ENCODE peak calls at places on chromosomes 11 and 22, in nine cellular contexts. N, K, S, H, T, X, E, B and M are unnamed samples.

GRCh38 chr11:35766651-35767050 is 104.1 kb downstream of the TRIM44 start:
- DNase-seq in S (no peak), K (no peak), X (no peak), N (no peak), B (no peak), E (no peak), T (no peak), H (no peak), M (no peak)

GRCh38 chr11:128598755-128599154 is 11.4 kb upstream of the ETS1 start:
- DNase-seq in H (no peak), X (no peak), T (no peak), K (no peak), S (no peak), E (no peak), B (no peak), N (no peak), M (no peak)

GRCh38 chr11:32381149-32381548 is 54.2 kb downstream of the WT1 start:
- DNase-seq in K (no peak), T (no peak), X (no peak), N (no peak), E (no peak), H (no peak), B (no peak), S (no peak), M (no peak)

GRCh38 chr22:35155403-35156025 is 89.6 kb downstream of the ISX start:
- DNase-seq in K (no peak), H (no peak), B (no peak), S (no peak), N (no peak), E (no peak), T (no peak), X (no peak), M (no peak)

GRCh38 chr22:50610041-50610451 is 9.5 kb downstream of the MAPK8IP2 start:
- DNase-seq in S (no peak), N (peak), X (no peak), B (no peak), E (no peak), K (no peak), T (no peak), H (no peak), M (no peak)

GRCh38 chr11:131810511-131810910 is 440.1 kb downstream of the NTM start:
- DNase-seq in T (no peak), S (no peak), B (no peak), K (no peak), E (no peak), X (no peak), N (no peak), H (no peak), M (no peak)

GRCh38 chr11:134266841-134267251 is 9.3 kb upstream of the GLB1L3 start:
- DNase-seq in H (no peak), T (peak), B (peak), S (no peak), X (no peak), K (no peak), N (no peak), E (no peak), M (peak)

GRCh38 chr11:63508009-63508408 is 2.1 kb downstream of the LGALS12 start:
- DNase-seq in E (peak), B (no peak), X (peak), N (no peak), T (no peak), S (no peak), H (no peak), K (peak), M (no peak)

GRCh38 chr11:11229691-11230090 is 123.4 kb downstream of the CSNK2A3 start:
- DNase-seq in E (no peak), T (peak), H (no peak), N (no peak), K (no peak), S (no peak), X (no peak), B (no peak), M (no peak)

GRCh38 chr11:126165366-126166156 is 45.9 kb downstream of the RPUSD4 start:
- DNase-seq in H (no peak), X (no peak), T (no peak), N (peak), K (no peak), B (no peak), E (no peak), S (peak), M (no peak)

GRCh38 chr11:118212781-118213565 is 11.8 kb downstream of the JAML start:
- DNase-seq in E (no peak), H (no peak), B (no peak), X (no peak), T (no peak), N (no peak), S (no peak), K (no peak), M (no peak)

GRCh38 chr11:115869131-115869530 is 364.9 kb upstream of the CADM1 start:
- DNase-seq in X (no peak), B (no peak), T (no peak), H (no peak), K (no peak), S (no peak), E (no peak), N (no peak), M (no peak)

GRCh38 chr11:126790550-126790981 is 210.0 kb downstream of the KIRREL3 start:
- DNase-seq in K (no peak), X (peak), E (no peak), N (no peak), H (no peak), B (no peak), S (no peak), T (peak), M (peak)

GRCh38 chr11:27217948-27218410 is 145.0 kb downstream of the CCDC34 start:
- DNase-seq in H (no peak), K (no peak), T (peak), E (no peak), B (no peak), S (no peak), N (no peak), X (no peak), M (no peak)

GRCh38 chr11:69443138-69443967 is 38.1 kb upstream of the LINC01488 start:
- DNase-seq in K (no peak), N (peak), H (peak), S (peak), E (peak), B (peak), X (peak), T (peak), M (peak)

GRCh38 chr11:8684600-8685290 is 2.2 kb downstream of the RPL27A start:
- DNase-seq in E (no peak), B (no peak), T (no peak), N (no peak), X (no peak), S (no peak), K (no peak), H (no peak), M (no peak)

GRCh38 chr11:117486059-117486458 is 158.4 kb downstream of the CEP164 start:
- DNase-seq in K (no peak), N (no peak), T (no peak), X (no peak), E (no peak), H (no peak), S (no peak), B (no peak), M (no peak)

GRCh38 chr11:122453586-122453985 is 201.9 kb upstream of the UBASH3B start:
- DNase-seq in X (no peak), H (no peak), S (no peak), T (no peak), B (no peak), K (no peak), N (no peak), E (no peak), M (no peak)

GRCh38 chr11:77026743-77027142 is 7.5 kb upstream of the B3GNT6 start:
- DNase-seq in S (no peak), T (no peak), N (no peak), X (no peak), H (no peak), K (no peak), E (no peak), B (no peak), M (no peak)

GRCh38 chr11:6410695-6411430 is 8.0 kb downstream of the APBB1 start:
- DNase-seq in N (no peak), X (no peak), E (no peak), S (no peak), T (no peak), H (no peak), B (no peak), K (no peak), M (no peak)

GRCh38 chr11:118397448-118397847 is 4.0 kb upstream of the ATP5MG start:
- DNase-seq in S (no peak), K (no peak), E (no peak), B (no peak), H (no peak), T (no peak), N (no peak), X (no peak), M (no peak)

GRCh38 chr22:42930810-42931420 is 73.8 kb upstream of the ARFGAP3 start:
- DNase-seq in X (peak), E (peak), B (no peak), K (peak), S (no peak), T (peak), N (no peak), H (no peak), M (no peak)

GRCh38 chr11:77604281-77604680 is 14.5 kb downstream of the AQP11 start:
- DNase-seq in B (no peak), K (no peak), N (no peak), T (no peak), E (no peak), S (no peak), X (no peak), H (no peak), M (no peak)

DNA sequence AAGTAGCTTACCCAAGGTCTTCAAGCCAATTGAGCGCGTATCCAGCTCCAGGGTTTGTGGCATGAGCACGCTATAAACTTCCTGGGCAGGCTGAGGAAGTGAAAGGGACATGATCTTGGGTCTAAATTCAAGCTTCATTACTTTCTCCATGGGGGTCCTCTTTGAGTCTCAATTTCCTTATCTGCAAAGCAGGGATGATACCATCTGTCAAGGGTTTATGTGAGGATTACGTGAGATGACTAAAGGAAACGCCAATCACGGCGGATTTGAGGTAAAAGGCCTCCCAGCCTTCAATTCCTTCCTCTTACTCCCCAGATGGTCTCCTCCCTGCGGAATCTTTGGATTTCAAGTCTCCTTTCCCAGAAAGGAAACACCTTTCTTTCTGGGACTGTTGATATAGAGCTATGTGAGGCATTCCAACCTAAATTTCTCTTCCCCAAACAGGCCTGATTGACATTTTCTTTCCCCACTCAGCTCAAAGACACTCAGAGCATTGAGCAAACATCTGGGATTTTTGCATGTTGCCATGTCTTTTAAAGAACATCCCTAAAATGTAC is 474.4 kb downstream of the INSC start:
- DNase-seq in X (no peak), K (no peak), N (no peak), B (no peak), E (no peak), S (no peak), T (no peak), H (no peak), M (no peak)
- TF ChIP-seq CTCF in X (no peak), K (no peak), N (no peak), B (no peak), E (no peak), S (no peak), T (no peak), H (no peak), M (no peak)

DNA sequence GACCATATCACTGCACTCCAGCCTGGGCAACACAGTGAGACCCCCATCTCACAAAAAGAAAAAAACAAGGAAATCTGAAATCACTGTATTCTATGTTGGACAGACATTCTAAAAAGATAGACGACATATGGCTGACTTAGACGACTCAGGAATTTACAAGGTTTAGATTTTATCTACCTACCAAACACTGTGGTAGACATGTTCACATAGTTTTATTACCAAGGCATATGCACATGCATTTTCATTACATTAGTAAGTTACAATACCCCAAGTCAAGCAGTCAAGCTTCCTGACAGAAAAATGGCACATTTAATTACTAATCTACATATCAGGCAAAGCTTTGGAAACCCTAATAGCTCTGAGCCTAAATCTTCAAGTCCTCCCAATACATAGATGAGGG is 262.2 kb downstream of the TTC28 start:
- DNase-seq in K (no peak), S (no peak), T (no peak), H (no peak), E (no peak), N (no peak), B (no peak), X (no peak), M (no peak)
- H3K27ac ChIP-seq in K (no peak), S (no peak), T (no peak), H (no peak), E (no peak), N (no peak), B (no peak), X (no peak), M (no peak)

GRCh38 chr22:37098976-37099577 is 10.4 kb downstream of the TMPRSS6 start:
- DNase-seq in S (no peak), N (no peak), K (peak), B (no peak), T (no peak), E (no peak), H (no peak), X (no peak), M (no peak)
- TF ChIP-seq CTCF in S (no peak), N (no peak), K (peak), B (no peak), T (no peak), E (no peak), H (no peak), X (no peak), M (peak)

GRCh38 chr11:65885808-65886536 is 2.3 kb downstream of the FIBP start:
- DNase-seq in N (peak), K (no peak), B (no peak), S (no peak), H (peak), E (no peak), X (no peak), T (no peak), M (no peak)

GRCh38 chr11:65885231-65885630 is 3.0 kb downstream of the FIBP start:
- DNase-seq in X (no peak), S (no peak), E (no peak), T (no peak), K (no peak), B (no peak), N (peak), H (no peak), M (no peak)

GRCh38 chr11:65888163-65888814 is at the start of gene FIBP:
- DNase-seq in B (peak), N (peak), T (peak), E (peak), S (peak), H (peak), X (peak), K (peak), M (peak)

GRCh38 chr11:65887723-65888162 is 528 bp downstream of the FIBP start:
- DNase-seq in E (no peak), T (peak), X (peak), N (no peak), B (no peak), K (no peak), S (no peak), H (no peak), M (no peak)

DNA sequence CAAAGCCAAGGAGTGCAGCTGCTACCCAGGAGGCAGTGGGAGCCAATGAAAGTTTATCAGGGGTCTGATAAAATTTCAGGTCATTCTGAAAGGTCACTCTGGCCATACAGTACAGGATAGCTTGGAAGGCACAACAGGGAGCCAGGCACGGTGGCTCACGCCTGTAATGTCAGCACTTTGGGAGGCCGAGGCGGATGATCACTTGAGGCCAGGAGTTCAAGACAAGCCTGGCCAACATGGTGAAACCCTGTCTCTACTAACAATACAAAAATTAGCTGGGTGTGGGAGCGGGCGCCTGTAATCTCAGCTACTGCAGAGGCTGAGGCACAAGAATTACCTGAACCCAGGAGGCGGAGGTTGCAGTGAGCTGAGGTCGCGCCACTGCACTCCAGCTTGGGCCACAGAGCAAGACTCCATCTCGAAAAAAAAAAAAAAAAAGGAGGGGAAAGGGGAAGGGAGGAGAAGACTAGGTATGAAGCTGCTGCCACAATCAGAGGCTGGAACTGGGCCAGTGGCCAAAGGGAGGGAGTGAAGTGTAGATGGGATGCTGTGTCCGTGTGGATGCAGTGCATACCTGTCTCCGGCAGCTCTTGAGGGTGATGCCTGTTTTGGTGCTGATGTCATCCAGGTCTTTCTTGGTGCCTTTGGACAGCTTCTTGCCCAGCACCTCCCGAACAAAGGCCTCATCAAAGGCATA is 1.1 kb downstream of the FIBP start:
- DNase-seq in T (no peak), S (peak), E (no peak), N (peak), K (no peak), X (no peak), H (no peak), B (no peak), M (no peak)
- H3K27ac ChIP-seq in T (peak), S (peak), E (peak), N (peak), K (peak), X (peak), H (peak), B (peak), M (peak)

GRCh38 chr11:111835665-111836064 is 35.7 kb downstream of the ALG9 start:
- DNase-seq in B (no peak), S (no peak), E (no peak), K (no peak), H (no peak), T (no peak), X (no peak), N (no peak), M (no peak)

GRCh38 chr11:111834432-111835163 is 36.8 kb downstream of the ALG9 start:
- DNase-seq in H (no peak), X (no peak), B (no peak), S (no peak), N (no peak), K (no peak), E (no peak), T (no peak), M (no peak)

GRCh38 chr11:111836162-111836561 is 35.2 kb downstream of the ALG9 start:
- DNase-seq in N (no peak), X (no peak), H (no peak), S (no peak), B (no peak), T (no peak), K (no peak), E (no peak), M (no peak)

GRCh38 chr11:111836766-111837165 is 34.6 kb downstream of the ALG9 start:
- DNase-seq in X (no peak), E (no peak), B (no peak), K (no peak), T (no peak), N (no peak), S (no peak), H (no peak), M (no peak)

DNA sequence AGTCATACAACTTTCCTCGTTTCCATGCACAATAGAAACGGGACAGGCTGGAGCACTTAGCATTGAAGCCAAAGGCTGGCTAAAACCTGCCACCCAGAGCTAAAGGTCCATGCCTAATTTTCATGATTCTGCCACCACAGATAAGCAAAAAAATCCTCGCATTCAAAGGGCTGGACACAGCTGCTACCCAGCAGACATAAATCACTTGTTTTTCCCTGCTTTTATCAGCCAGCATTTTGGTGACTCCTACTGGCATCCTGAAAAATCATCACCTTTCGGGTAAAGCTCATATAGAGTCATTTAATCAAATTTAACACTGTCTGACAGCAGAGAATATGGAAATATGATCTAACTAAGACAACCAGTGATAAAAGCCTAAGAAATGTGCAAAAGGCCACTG is 37.9 kb downstream of the ALG9 start:
- DNase-seq in T (no peak), X (no peak), S (no peak), N (no peak), E (no peak), B (no peak), K (no peak), H (no peak), M (no peak)
- TF ChIP-seq CTCF in T (no peak), X (no peak), S (no peak), N (no peak), E (no peak), B (no peak), K (peak), H (no peak), M (no peak)

DNA sequence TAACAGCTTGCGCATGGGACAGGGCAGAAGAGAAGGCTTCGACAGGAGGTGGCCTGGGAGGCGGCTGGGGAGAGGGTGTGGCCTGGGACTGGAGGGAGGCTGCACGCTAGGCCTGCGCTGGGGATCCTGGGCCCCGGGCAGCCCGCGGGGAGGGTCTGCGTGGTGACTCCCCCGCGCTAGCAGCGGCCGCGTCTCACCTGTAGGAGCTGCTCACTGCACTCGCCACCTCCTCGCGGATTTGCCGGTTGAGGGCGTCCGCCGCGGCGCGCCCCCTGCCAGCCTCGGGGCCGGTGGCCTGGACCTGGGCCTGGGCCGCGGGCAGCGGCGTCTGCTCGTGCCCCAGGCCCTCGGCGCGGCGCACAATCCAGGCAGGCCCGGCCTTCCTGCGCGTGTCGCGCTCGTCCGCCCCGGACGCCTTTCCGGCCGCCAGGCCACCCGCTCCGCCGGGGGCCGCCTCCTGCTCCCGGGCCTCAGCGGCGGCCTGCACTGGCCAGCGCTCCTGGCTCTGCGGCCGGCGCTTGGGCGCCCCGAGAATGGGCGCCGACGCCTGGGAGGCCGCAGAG is 1.5 kb downstream of the MAP6 start:
- DNase-seq in E (no peak), T (no peak), S (peak), B (peak), X (peak), N (peak), H (peak), K (no peak), M (no peak)
- H3K27ac ChIP-seq in E (no peak), T (no peak), S (no peak), B (peak), X (peak), N (no peak), H (peak), K (no peak), M (no peak)